ENCODE peak calls at places on chromosomes 7 and 10, in eight cellular contexts. H is sigmoid colon, B is HepG2, U is esophagus muscularis mucosa, A is A549, N is stomach, S is H1, I is transverse colon. D is an unnamed sample.

GRCh38 chr10:129941199-129942018 is 22.7 kb downstream of the EBF3 start:
- DNase-seq in H (peak), B (no peak), U (no peak), A (no peak), N (peak), S (no peak), I (no peak), D (no peak)

GRCh38 chr10:132859084-132859855 is 73.3 kb upstream of the NKX6-2 start:
- DNase-seq in H (no peak), B (no peak), U (no peak), A (no peak), N (no peak), S (no peak), I (no peak), D (no peak)

GRCh38 chr7:101968720-101969466 is 151.5 kb downstream of the CUX1 start:
- DNase-seq in H (no peak), B (no peak), U (no peak), A (no peak), N (no peak), S (no peak), I (no peak), D (no peak)

GRCh38 chr10:112842832-112843360 is 107.2 kb upstream of the TCF7L2 start:
- DNase-seq in H (no peak), B (peak), U (no peak), A (no peak), N (no peak), S (no peak), I (no peak), D (no peak)

GRCh38 chr10:97726636-97727178 is 10.2 kb upstream of the ZFYVE27 start:
- DNase-seq in H (no peak), B (peak), U (no peak), A (no peak), N (no peak), S (no peak), I (peak), D (no peak)

GRCh38 chr7:99036531-99037175 is 107.3 kb downstream of the SMURF1 start:
- DNase-seq in H (no peak), B (peak), U (no peak), A (peak), N (no peak), S (peak), I (no peak), D (no peak)

GRCh38 chr10:63466168-63466935 is 575 bp upstream of the JMJD1C start:
- DNase-seq in H (peak), B (peak), U (no peak), A (peak), N (peak), S (no peak), I (peak), D (peak)

GRCh38 chr10:5343561-5343960 is 21.2 kb upstream of the UCN3 start:
- DNase-seq in H (no peak), B (peak), U (no peak), A (no peak), N (no peak), S (no peak), I (no peak), D (no peak)

GRCh38 chr7:11472646-11473045 is 359.4 kb downstream of the THSD7A start:
- DNase-seq in H (no peak), B (no peak), U (no peak), A (no peak), N (no peak), S (no peak), I (no peak), D (no peak)

GRCh38 chr10:76152186-76152585 is 720.8 kb downstream of the LRMDA start:
- DNase-seq in H (no peak), B (no peak), U (no peak), A (no peak), N (no peak), S (no peak), I (no peak), D (no peak)

GRCh38 chr10:76150886-76151288 is 719.5 kb downstream of the LRMDA start:
- DNase-seq in H (peak), B (peak), U (no peak), A (no peak), N (peak), S (no peak), I (no peak), D (no peak)

GRCh38 chr10:76149182-76149581 is 717.8 kb downstream of the LRMDA start:
- DNase-seq in H (no peak), B (no peak), U (no peak), A (no peak), N (no peak), S (no peak), I (no peak), D (no peak)

GRCh38 chr10:76149602-76150138 is 718.2 kb downstream of the LRMDA start:
- DNase-seq in H (no peak), B (no peak), U (no peak), A (no peak), N (no peak), S (peak), I (no peak), D (no peak)

GRCh38 chr10:76150139-76150885 is 718.9 kb downstream of the LRMDA start:
- DNase-seq in H (no peak), B (peak), U (no peak), A (no peak), N (peak), S (no peak), I (no peak), D (no peak)
- TF ChIP-seq EP300 in H (no peak), B (peak), U (no peak), A (no peak), N (no peak), S (no peak), I (no peak), D (no peak)

GRCh38 chr10:32962541-32962940 is 4.5 kb upstream of the ITGB1 start:
- DNase-seq in H (no peak), B (no peak), U (no peak), A (no peak), N (no peak), S (no peak), I (no peak), D (no peak)
- H3K27ac ChIP-seq in H (peak), B (no peak), U (peak), A (peak), N (peak), S (no peak), I (peak), D (peak)

GRCh38 chr7:54831046-54831643 is 72.1 kb upstream of the SEC61G start:
- DNase-seq in H (no peak), B (no peak), U (no peak), A (peak), N (no peak), S (no peak), I (no peak), D (no peak)
- H3K4me3 ChIP-seq in H (no peak), B (no peak), U (no peak), A (peak), N (no peak), S (no peak), I (no peak), D (no peak)

DNA sequence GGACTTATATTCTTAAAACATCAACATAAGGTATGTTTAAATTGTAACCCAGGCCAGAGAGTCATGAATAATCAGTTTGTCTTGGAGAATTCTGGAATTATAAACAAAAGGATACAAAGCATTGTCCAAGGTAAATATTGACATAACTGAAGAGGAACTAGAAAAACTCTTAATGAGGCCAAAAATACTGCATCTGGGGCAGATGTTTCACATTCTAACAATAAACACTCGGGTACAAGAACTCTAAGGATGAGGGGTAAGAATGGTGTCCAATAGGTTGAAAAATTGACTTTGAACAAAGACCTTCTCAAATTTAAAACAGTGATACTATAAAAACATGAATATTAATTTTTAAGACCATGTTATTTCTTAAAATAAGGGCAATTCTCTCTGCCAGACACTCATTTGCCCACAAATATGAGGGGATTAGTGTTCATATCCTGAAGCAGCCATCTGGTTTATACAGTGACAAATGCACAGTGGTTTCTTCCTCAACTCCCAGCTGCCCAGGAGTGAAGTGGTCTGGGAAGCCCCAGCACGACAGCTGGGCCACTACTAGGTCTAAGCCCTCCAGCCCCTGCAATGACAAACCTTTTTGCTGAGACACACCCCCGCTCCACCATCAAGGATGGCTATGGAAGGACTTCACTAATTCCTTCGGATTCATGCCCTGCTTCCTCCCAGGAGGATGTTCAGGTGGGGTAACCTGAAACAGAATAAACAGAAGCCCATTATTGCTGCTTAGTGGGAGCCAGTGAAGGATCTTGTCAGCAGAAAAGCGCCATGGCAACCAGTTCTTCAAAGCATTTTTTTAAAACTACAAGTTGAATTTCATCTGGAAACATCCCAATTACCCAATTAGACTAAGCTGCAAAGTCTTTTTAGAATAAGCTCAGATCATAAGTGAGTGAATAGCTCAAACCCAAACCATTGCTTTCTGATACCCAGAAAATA is 107.5 kb upstream of the ARID5B start:
- DNase-seq in H (no peak), B (no peak), U (no peak), A (no peak), N (no peak), S (no peak), I (no peak), D (no peak)
- TF ChIP-seq EP300 in H (no peak), B (no peak), U (no peak), A (no peak), N (no peak), S (no peak), I (no peak), D (no peak)

GRCh38 chr7:111401516-111401915 is 160.8 kb downstream of the IMMP2L start:
- DNase-seq in H (no peak), B (no peak), U (no peak), A (no peak), N (no peak), S (no peak), I (no peak), D (no peak)

GRCh38 chr7:111407258-111407657 is 155.0 kb downstream of the IMMP2L start:
- DNase-seq in H (no peak), B (no peak), U (no peak), A (no peak), N (no peak), S (no peak), I (no peak), D (no peak)

GRCh38 chr7:111409714-111410422 is 152.4 kb downstream of the IMMP2L start:
- DNase-seq in H (no peak), B (peak), U (no peak), A (no peak), N (no peak), S (no peak), I (no peak), D (no peak)

GRCh38 chr7:111408726-111409125 is 153.6 kb downstream of the IMMP2L start:
- DNase-seq in H (no peak), B (no peak), U (no peak), A (no peak), N (no peak), S (no peak), I (no peak), D (no peak)

DNA sequence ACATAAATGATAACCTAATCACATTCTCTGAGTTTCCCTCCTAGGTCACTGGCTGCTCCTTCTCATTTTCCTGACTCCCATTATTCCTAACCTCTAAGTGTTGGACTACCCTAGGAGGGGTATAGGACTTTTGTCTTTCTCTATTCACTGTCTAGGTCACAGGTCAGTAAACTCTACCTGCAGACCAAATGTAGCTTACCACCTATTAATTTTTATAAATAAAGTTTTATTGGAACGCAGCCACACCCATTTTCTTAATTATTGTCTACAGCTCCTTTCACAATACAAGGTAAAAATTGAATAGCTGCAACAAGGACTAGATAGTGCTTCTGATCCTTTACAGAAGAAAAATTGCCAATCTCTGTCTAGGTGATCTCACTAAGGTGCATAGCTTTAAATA is 156.7 kb downstream of the IMMP2L start:
- DNase-seq in H (no peak), B (no peak), U (no peak), A (no peak), N (no peak), S (no peak), I (no peak), D (no peak)
- H3K27ac ChIP-seq in H (no peak), B (no peak), U (no peak), A (no peak), N (no peak), S (no peak), I (no peak), D (no peak)

DNA sequence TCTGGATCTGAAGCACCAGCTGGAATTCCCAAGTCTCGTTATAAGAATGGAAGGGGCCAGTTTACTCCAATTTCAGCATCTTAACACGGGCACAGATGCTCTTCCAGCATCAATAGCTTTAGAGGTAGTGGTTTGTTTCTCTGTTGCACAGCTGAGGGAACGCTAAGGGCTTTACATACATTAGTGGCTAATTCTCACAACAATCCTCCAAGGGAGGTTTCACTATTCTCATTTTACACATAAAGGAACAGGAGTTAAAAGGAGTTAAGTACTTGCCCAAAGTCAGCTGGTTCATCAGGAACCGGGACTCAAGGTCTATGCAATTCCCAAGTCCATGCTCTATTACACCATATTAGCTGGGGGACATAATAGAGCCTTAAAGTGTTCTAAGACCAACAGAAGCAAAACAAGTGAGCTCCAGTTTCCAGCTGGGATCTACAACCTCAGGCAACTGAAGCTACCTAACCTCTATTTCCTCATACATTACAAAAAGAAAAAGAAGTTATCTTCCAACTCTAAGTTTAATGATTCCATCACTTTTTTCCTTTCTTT is 9.9 kb downstream of the XPNPEP1 start:
- DNase-seq in H (no peak), B (no peak), U (no peak), A (no peak), N (no peak), S (no peak), I (no peak), D (no peak)
- H3K4me3 ChIP-seq in H (no peak), B (no peak), U (no peak), A (no peak), N (no peak), S (no peak), I (no peak), D (no peak)

GRCh38 chr10:14852236-14852635 is 14.1 kb downstream of the HSPA14 start:
- DNase-seq in H (no peak), B (no peak), U (no peak), A (no peak), N (no peak), S (no peak), I (no peak), D (no peak)
- TF ChIP-seq EP300 in H (no peak), B (no peak), U (no peak), A (no peak), N (no peak), S (no peak), I (no peak), D (no peak)

D was measured in tibial nerve.